ENCODE peak calls at places on chromosome 10, in eight cellular contexts. E, J, Q, S, B, I, F and G are unnamed samples.

GRCh38 chr10:130326954-130327353 is 190.8 kb downstream of the GLRX3 start:
- DNase-seq in E (no peak), J (no peak), Q (no peak), S (no peak), B (no peak), I (no peak), F (no peak), G (no peak)

GRCh38 chr10:48934672-48935071 is 5.0 kb downstream of the LRRC18 start:
- DNase-seq in E (no peak), J (no peak), Q (no peak), S (no peak), B (no peak), I (no peak), F (no peak), G (no peak)

GRCh38 chr10:126940670-126941069 is 35.4 kb downstream of the DOCK1 start:
- DNase-seq in E (no peak), J (no peak), Q (no peak), S (no peak), B (no peak), I (no peak), F (no peak), G (no peak)

GRCh38 chr10:28991326-28991725 is 297.5 kb upstream of the LYZL1 start:
- DNase-seq in E (no peak), J (peak; percentile 16), Q (no peak), S (peak; percentile 27), B (peak; percentile 60), I (peak; percentile 42), F (peak; percentile 56), G (no peak)

GRCh38 chr10:21516270-21517131 is 9.0 kb downstream of the SKIDA1 start:
- DNase-seq in E (no peak), J (peak; percentile 75), Q (no peak), S (peak; percentile 43), B (peak; percentile 65), I (peak; percentile 52), F (peak; percentile 56), G (peak; percentile 71)

GRCh38 chr10:48277093-48277492 is 2.6 kb upstream of the FRMPD2 start:
- DNase-seq in E (no peak), J (no peak), Q (no peak), S (no peak), B (no peak), I (no peak), F (no peak), G (no peak)

GRCh38 chr10:118730699-118731456 is 23.9 kb downstream of the CACUL1 start:
- DNase-seq in E (no peak), J (no peak), Q (no peak), S (peak; percentile 55), B (no peak), I (no peak), F (peak; percentile 63), G (no peak)

GRCh38 chr10:44990965-44991364 is 9.8 kb upstream of the ZNF22 start:
- DNase-seq in E (no peak), J (no peak), Q (no peak), S (peak; percentile 14), B (no peak), I (no peak), F (no peak), G (no peak)

GRCh38 chr10:114345701-114346100 is 58.6 kb downstream of the AFAP1L2 start:
- DNase-seq in E (no peak), J (no peak), Q (no peak), S (no peak), B (no peak), I (no peak), F (no peak), G (no peak)

GRCh38 chr10:86203162-86203905 is 163.3 kb downstream of the GRID1 start:
- DNase-seq in E (no peak), J (peak; percentile 77), Q (no peak), S (no peak), B (peak; percentile 85), I (peak; percentile 10), F (no peak), G (no peak)

GRCh38 chr10:114571316-114571999 is 86.6 kb downstream of the ABLIM1 start:
- DNase-seq in E (no peak), J (no peak), Q (no peak), S (peak; percentile 72), B (no peak), I (no peak), F (no peak), G (no peak)

GRCh38 chr10:24176658-24177057 is 32.3 kb upstream of the KIAA1217 start:
- DNase-seq in E (no peak), J (no peak), Q (no peak), S (no peak), B (no peak), I (no peak), F (no peak), G (no peak)

GRCh38 chr10:36450385-36450784 is 675.0 kb upstream of the ANKRD30A start:
- DNase-seq in E (no peak), J (no peak), Q (no peak), S (no peak), B (peak; percentile 38), I (no peak), F (peak; percentile 19), G (no peak)

DNA sequence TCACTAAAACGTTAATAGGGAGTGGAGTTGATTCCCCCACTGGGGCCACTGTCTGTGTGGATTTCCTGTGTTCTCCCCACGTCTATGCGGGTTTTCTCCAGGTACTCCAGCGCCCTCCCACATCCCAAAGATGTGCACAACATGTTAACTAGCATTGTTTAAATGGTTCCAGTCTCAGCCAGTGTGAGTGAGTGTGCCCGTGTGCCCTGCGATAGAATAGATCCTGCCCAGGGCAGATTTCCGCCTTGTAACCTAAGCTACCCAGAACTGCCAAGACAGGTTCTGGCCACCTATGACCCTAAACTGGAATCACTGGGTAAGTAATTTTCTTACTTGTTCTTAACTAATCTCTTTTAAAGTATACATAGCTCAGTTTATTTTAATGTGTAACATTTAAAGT is 58.5 kb downstream of the CCDC6 start:
- DNase-seq in E (no peak), J (peak; percentile 23), Q (no peak), S (no peak), B (no peak), I (no peak), F (no peak), G (no peak)
- H3K27me3 ChIP-seq in E (no peaks in the 10 kb centered on the region), J (no peaks in the 10 kb centered on the region), Q (no peaks in the 10 kb centered on the region), S (no peaks in the 10 kb centered on the region), B (no peaks in the 10 kb centered on the region), I (no peaks in the 10 kb centered on the region), F (no peaks in the 10 kb centered on the region), G (no peaks in the 10 kb centered on the region)

GRCh38 chr10:95544783-95545500 is 16.2 kb downstream of the SORBS1 start:
- DNase-seq in E (no peak), J (no peak), Q (no peak), S (no peak), B (no peak), I (no peak), F (no peak), G (no peak)
- H3K4me1 ChIP-seq in E (peaks cover 29% of the 10 kb centered on the region), J (peaks cover 9% of the 10 kb centered on the region), Q (no peaks in the 10 kb centered on the region), S (no peaks in the 10 kb centered on the region), B (peaks cover 41% of the 10 kb centered on the region), I (no peaks in the 10 kb centered on the region), F (no peaks in the 10 kb centered on the region), G (peaks cover 40% of the 10 kb centered on the region)

GRCh38 chr10:19815036-19815435 is 1.2 kb upstream of the PLXDC2 start:
- DNase-seq in E (no peak), J (no peak), Q (no peak), S (no peak), B (no peak), I (no peak), F (no peak), G (no peak)

GRCh38 chr10:19815478-19816419 is 483 bp upstream of the PLXDC2 start:
- DNase-seq in E (peak; percentile 19), J (peak; percentile 93), Q (no peak), S (peak; percentile 77), B (peak; percentile 89), I (no peak), F (peak; percentile 83), G (peak; percentile 71)

GRCh38 chr10:19819419-19820033 is 3.3 kb downstream of the PLXDC2 start:
- DNase-seq in E (no peak), J (peak; percentile 38), Q (no peak), S (peak; percentile 71), B (peak; percentile 39), I (no peak), F (peak; percentile 76), G (no peak)

GRCh38 chr10:19816420-19817250 is at the start of gene PLXDC2:
- DNase-seq in E (no peak), J (peak; percentile 78), Q (no peak), S (peak; percentile 49), B (peak; percentile 73), I (no peak), F (peak; percentile 47), G (peak; percentile 61)

DNA sequence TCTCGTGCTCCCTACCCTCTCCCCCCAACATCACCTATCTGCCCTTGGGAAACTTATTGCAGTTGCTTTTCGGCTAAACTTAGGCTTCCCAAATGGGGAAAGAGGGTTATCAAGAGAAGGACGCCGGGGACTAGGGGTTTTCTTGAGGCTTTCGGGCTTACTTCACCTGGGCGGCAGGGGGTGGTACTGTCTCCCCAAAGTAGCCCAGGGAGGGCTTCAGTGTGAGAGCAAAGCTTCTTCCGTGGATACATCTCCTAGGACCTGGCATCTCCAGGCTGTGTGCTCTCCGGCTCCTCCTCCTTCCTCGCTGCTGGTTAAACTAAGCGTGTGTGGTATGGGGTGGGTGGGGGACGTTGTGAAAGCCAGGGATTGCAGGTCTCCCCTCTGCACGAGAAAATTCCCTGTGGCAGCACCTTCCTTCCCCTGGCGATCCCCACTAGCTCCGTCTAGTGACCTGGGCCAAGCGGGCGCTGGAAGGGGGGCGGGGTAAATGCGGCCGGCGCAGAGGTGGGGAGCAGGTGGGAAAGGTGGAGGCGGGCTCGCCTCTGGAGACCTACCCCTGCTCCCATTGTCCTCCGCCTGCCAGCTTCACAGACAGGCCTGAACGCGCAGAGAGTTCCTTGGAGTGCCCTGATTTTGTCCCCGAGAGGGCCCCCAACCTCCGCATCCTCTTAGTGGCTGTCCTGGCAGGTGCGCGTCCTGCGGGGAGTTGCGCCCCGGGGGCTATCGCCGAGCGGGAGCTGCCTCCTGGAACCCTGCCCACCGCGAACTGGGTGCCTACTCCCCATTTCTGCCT is 1.2 kb downstream of the PLXDC2 start:
- DNase-seq in E (no peak), J (peak; percentile 65), Q (no peak), S (peak; percentile 65), B (peak; percentile 47), I (no peak), F (peak; percentile 60), G (peak; percentile 53)
- TF ChIP-seq CTCF in E (no peak), J (peak; percentile 35), Q (no peak), S (no peak), B (peak; percentile 13), I (no peak), F (peak; percentile 56), G (no peak)

GRCh38 chr10:26215923-26216576 is 524 bp upstream of the GAD2 start:
- DNase-seq in E (no peak), J (peak; percentile 90), Q (no peak), S (no peak), B (peak; percentile 88), I (no peak), F (no peak), G (peak; percentile 33)

GRCh38 chr10:26216577-26216948 is at the start of gene GAD2:
- DNase-seq in E (no peak), J (peak; percentile 51), Q (no peak), S (no peak), B (no peak), I (no peak), F (no peak), G (no peak)

GRCh38 chr10:26216949-26217395 is 398 bp downstream of the GAD2 start:
- DNase-seq in E (no peak), J (no peak), Q (no peak), S (no peak), B (no peak), I (no peak), F (no peak), G (no peak)

GRCh38 chr10:26214538-26215461 is 1.8 kb upstream of the GAD2 start:
- DNase-seq in E (no peak), J (peak; percentile 50), Q (no peak), S (no peak), B (no peak), I (no peak), F (no peak), G (no peak)

GRCh38 chr10:26215534-26215922 is 1.0 kb upstream of the GAD2 start:
- DNase-seq in E (no peak), J (no peak), Q (no peak), S (no peak), B (no peak), I (no peak), F (no peak), G (no peak)
- H3K27me3 ChIP-seq in E (peaks cover 41% of the 10 kb centered on the region), J (peaks cover 100% of the 10 kb centered on the region), Q (peaks cover 21% of the 10 kb centered on the region), S (peaks cover 66% of the 10 kb centered on the region), B (peaks cover 100% of the 10 kb centered on the region), I (peaks cover 18% of the 10 kb centered on the region), F (peaks cover 47% of the 10 kb centered on the region), G (peaks cover 56% of the 10 kb centered on the region)